ENCODE peak calls at places on chromosomes 5 and 9, in ten cellular contexts. M, X, T, W, E, G, A, O, Q and Y are unnamed samples.

GRCh38 chr5:9715891-9716335 is 85.8 kb upstream of the TAS2R1 start:
- DNase-seq in O (no peak), E (peak; percentile 64), M (no peak), X (no peak), T (no peak), G (no peak), A (no peak), Q (no peak), W (no peak), Y (no peak)

GRCh38 chr5:39783756-39784421 is 359.1 kb upstream of the DAB2 start:
- DNase-seq in M (no peak), E (no peak), A (no peak), O (no peak), G (no peak), Q (no peak), W (no peak), X (no peak), T (no peak), Y (no peak)

GRCh38 chr9:36845844-36846243 is 188.2 kb downstream of the PAX5 start:
- DNase-seq in O (no peak), T (no peak), W (no peak), M (no peak), Q (no peak), A (no peak), E (no peak), X (no peak), G (no peak), Y (no peak)

GRCh38 chr9:34744295-34745221 is 34.6 kb upstream of the CCL21 start:
- DNase-seq in G (peak; percentile 100), O (no peak), E (no peak), A (peak; percentile 40), Q (peak; percentile 49), W (no peak), T (peak; percentile 5), X (no peak), M (no peak), Y (no peak)

GRCh38 chr9:35658894-35659220 is 765 bp downstream of the CCDC107 start:
- DNase-seq in T (no peak), M (no peak), E (no peak), W (no peak), A (peak; percentile 42), O (no peak), Q (peak; percentile 63), X (peak; percentile 50), G (peak; percentile 62), Y (no peak)

GRCh38 chr5:130109152-130109551 is 204.9 kb downstream of the CHSY3 start:
- DNase-seq in T (peak; percentile 8), A (no peak), Q (no peak), G (peak; percentile 56), O (no peak), E (no peak), X (no peak), W (no peak), M (no peak), Y (no peak)

GRCh38 chr5:139050432-139050831 is 147.7 kb downstream of the SIL1 start:
- DNase-seq in M (no peak), W (no peak), Q (no peak), G (no peak), O (no peak), X (no peak), A (no peak), E (no peak), T (no peak), Y (no peak)

GRCh38 chr5:81315336-81315735 is 13.9 kb downstream of the ZCCHC9 start:
- DNase-seq in O (no peak), G (peak; percentile 73), Q (no peak), A (no peak), X (no peak), T (peak; percentile 46), W (no peak), E (no peak), M (no peak), Y (no peak)

GRCh38 chr5:6712582-6713273 is 504 bp upstream of the TENT4A start:
- DNase-seq in E (peak; percentile 97), T (peak; percentile 79), X (peak; percentile 97), G (peak; percentile 86), M (peak; percentile 96), W (peak; percentile 98), A (peak; percentile 95), O (peak; percentile 97), Q (peak; percentile 98), Y (peak; percentile 100)

GRCh38 chr9:127140842-127141675 is 18.6 kb upstream of the ANGPTL2 start:
- DNase-seq in T (no peak), E (peak; percentile 74), A (no peak), Q (no peak), W (no peak), X (no peak), M (no peak), O (no peak), G (no peak), Y (no peak)

GRCh38 chr9:81394816-81395215 is 294.5 kb downstream of the TLE1 start:
- DNase-seq in M (no peak), Q (no peak), A (no peak), X (no peak), O (no peak), T (no peak), E (no peak), W (no peak), G (no peak), Y (no peak)

GRCh38 chr5:142960309-142960696 is 190.1 kb downstream of the ARHGAP26 start:
- DNase-seq in E (no peak), Q (no peak), X (no peak), G (peak; percentile 92), W (no peak), A (no peak), M (no peak), O (no peak), T (peak; percentile 29), Y (no peak)

GRCh38 chr9:135858491-135859185 is 48.7 kb downstream of the CAMSAP1 start:
- DNase-seq in Q (no peak), G (peak; percentile 60), T (no peak), M (no peak), E (no peak), X (no peak), W (no peak), O (no peak), A (no peak), Y (no peak)

GRCh38 chr9:6356904-6357303 is 28.7 kb downstream of the TPD52L3 start:
- DNase-seq in E (no peak), G (peak; percentile 30), O (no peak), T (no peak), A (no peak), W (no peak), M (no peak), X (no peak), Q (no peak), Y (no peak)

GRCh38 chr5:139079969-139080368 is 118.2 kb downstream of the SIL1 start:
- DNase-seq in X (no peak), E (no peak), T (no peak), Q (no peak), G (no peak), M (no peak), A (no peak), O (no peak), W (no peak), Y (no peak)

GRCh38 chr5:33148076-33148501 is 292.7 kb upstream of the TARS1 start:
- DNase-seq in W (no peak), X (peak; percentile 26), O (no peak), T (peak; percentile 74), E (no peak), A (peak; percentile 19), G (peak; percentile 86), Q (no peak), M (no peak), Y (no peak)

GRCh38 chr5:149206524-149207141 is 65.0 kb upstream of the AFAP1L1 start:
- DNase-seq in X (no peak), O (no peak), T (no peak), G (peak; percentile 86), M (no peak), E (no peak), Q (no peak), A (no peak), W (no peak), Y (no peak)

GRCh38 chr5:125607018-125607417 is 816.2 kb upstream of the GRAMD2B start:
- DNase-seq in E (no peak), Q (no peak), M (no peak), A (no peak), G (peak; percentile 57), X (no peak), W (no peak), O (no peak), T (no peak), Y (no peak)

GRCh38 chr5:40045429-40045828 is 620.6 kb upstream of the DAB2 start:
- DNase-seq in W (no peak), M (no peak), Q (no peak), G (no peak), O (no peak), A (no peak), E (no peak), T (no peak), X (no peak), Y (no peak)

GRCh38 chr9:9091387-9091786 is 1291.8 kb upstream of the DMAC1 start:
- DNase-seq in E (no peak), G (peak; percentile 1), A (no peak), W (no peak), O (no peak), M (no peak), Q (no peak), X (no peak), T (no peak), Y (no peak)
- TF ChIP-seq CTCF in E (no peak), G (no peak), A (no peak), W (no peak), O (no peak), M (no peak), Q (no peak), X (no peak), T (no peak), Y (no peak)

GRCh38 chr5:38166832-38167231 is 91.5 kb upstream of the EGFLAM start:
- DNase-seq in O (no peak), W (no peak), X (no peak), E (no peak), Q (no peak), M (no peak), T (no peak), G (no peak), A (no peak), Y (no peak)
- TF ChIP-seq CTCF in O (no peak), W (no peak), X (no peak), E (no peak), Q (no peak), M (no peak), T (no peak), G (no peak), A (no peak), Y (no peak)

DNA sequence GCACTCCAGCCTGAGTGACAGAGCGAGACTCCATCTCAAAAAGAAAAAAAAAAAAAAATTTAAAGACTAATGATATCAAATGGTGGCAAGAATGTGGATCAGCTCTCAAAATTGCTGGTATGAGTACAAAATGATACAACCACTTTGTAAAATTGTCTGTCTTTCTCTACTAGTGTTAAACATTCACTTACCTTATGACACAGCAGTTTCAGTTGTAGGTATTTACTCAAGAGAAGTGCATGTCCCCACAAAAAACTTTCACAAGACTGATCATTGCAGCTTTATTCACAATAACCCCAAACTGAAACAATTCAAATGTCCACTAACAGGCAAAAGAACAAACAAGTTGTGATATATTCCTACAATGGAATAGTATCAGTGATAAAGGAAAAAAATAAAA is 14.7 kb upstream of the CETN3 start:
- DNase-seq in W (no peak), E (no peak), X (no peak), O (no peak), A (no peak), T (no peak), M (no peak), Q (no peak), G (no peak), Y (no peak)
- TF ChIP-seq CTCF in W (no peak), E (no peak), X (no peak), O (no peak), A (no peak), T (no peak), M (no peak), Q (no peak), G (no peak), Y (no peak)

GRCh38 chr9:69223605-69224004 is 49.5 kb downstream of the TJP2 start:
- DNase-seq in T (no peak), M (no peak), X (no peak), Q (no peak), A (no peak), O (no peak), W (peak; percentile 57), E (no peak), G (peak; percentile 46), Y (no peak)
- TF ChIP-seq CTCF in T (peak; percentile 79), M (no peak), X (peak; percentile 50), Q (peak; percentile 52), A (peak; percentile 74), O (no peak), W (peak; percentile 78), E (peak; percentile 37), G (peak; percentile 80), Y (peak; percentile 74)